ENCODE peak calls at places on chromosome 17, in four cellular contexts. One of them, this sample, is unnamed.
A peak's percentile ranks its signal among the peaks of the same experiment; 100 is the strongest.

GRCh38 chr17:42866216-42866615 is 15.2 kb downstream of the AOC3 start:
- DNase-seq in H1: no peak
- DNase-seq in neuronal stem cell: no peak
- DNase-seq in H9: no peak
- DNase-seq in this sample: no peak

GRCh38 chr17:15432807-15433547 is 34.4 kb downstream of the CDRT4 start:
- DNase-seq in H1: no peak
- DNase-seq in neuronal stem cell: no peak
- DNase-seq in H9: no peak
- DNase-seq in this sample: peak; percentile 93

GRCh38 chr17:40615295-40615988 is 32.2 kb downstream of the SMARCE1 start:
- DNase-seq in H1: peak; percentile 77
- DNase-seq in neuronal stem cell: peak; percentile 18
- DNase-seq in H9: peak; percentile 90
- DNase-seq in this sample: peak; percentile 47

GRCh38 chr17:40068129-40068581 is 5.4 kb downstream of the THRA start:
- DNase-seq in H1: no peak
- DNase-seq in neuronal stem cell: no peak
- DNase-seq in H9: peak; percentile 24
- DNase-seq in this sample: no peak

GRCh38 chr17:73616120-73616872 is 27.9 kb downstream of the SDK2 start:
- DNase-seq in H1: no peak
- DNase-seq in neuronal stem cell: no peak
- DNase-seq in H9: no peak
- DNase-seq in this sample: no peak

GRCh38 chr17:68600881-68601564 is at the start of gene FAM20A:
- DNase-seq in H1: peak; percentile 67
- DNase-seq in neuronal stem cell: no peak
- DNase-seq in H9: peak; percentile 68
- DNase-seq in this sample: no peak

GRCh38 chr17:13351046-13351445 is 250.7 kb downstream of the HS3ST3A1 start:
- DNase-seq in H1: no peak
- DNase-seq in neuronal stem cell: no peak
- DNase-seq in H9: no peak
- DNase-seq in this sample: peak; percentile 69

GRCh38 chr17:65104541-65104940 is 32.6 kb upstream of the RGS9 start:
- DNase-seq in H1: no peak
- DNase-seq in neuronal stem cell: no peak
- DNase-seq in H9: no peak
- DNase-seq in this sample: no peak

GRCh38 chr17:63785556-63785955 is 11.6 kb downstream of the DDX42 start:
- DNase-seq in H1: no peak
- DNase-seq in neuronal stem cell: no peak
- DNase-seq in H9: no peak
- DNase-seq in this sample: peak; percentile 78

GRCh38 chr17:50793007-50793406 is 25.7 kb upstream of the ANKRD40CL start:
- DNase-seq in H1: no peak
- DNase-seq in neuronal stem cell: no peak
- DNase-seq in H9: no peak
- DNase-seq in this sample: no peak

GRCh38 chr17:51046527-51047384 is 73.9 kb downstream of the SPAG9 start:
- DNase-seq in H1: peak; percentile 75
- DNase-seq in neuronal stem cell: peak; percentile 97
- DNase-seq in H9: peak; percentile 93
- DNase-seq in this sample: peak; percentile 87

GRCh38 chr17:44442806-44443205 is 53.4 kb upstream of the ITGA2B start:
- DNase-seq in H1: no peak
- DNase-seq in neuronal stem cell: no peak
- DNase-seq in H9: no peak
- DNase-seq in this sample: no peak

GRCh38 chr17:64447526-64447925 is 1.4 kb upstream of the MILR1 start:
- DNase-seq in H1: no peak
- DNase-seq in neuronal stem cell: no peak
- DNase-seq in H9: no peak
- DNase-seq in this sample: no peak

GRCh38 chr17:62674363-62674739 is 46.9 kb downstream of the MRC2 start:
- DNase-seq in H1: no peak
- DNase-seq in neuronal stem cell: no peak
- DNase-seq in H9: no peak
- DNase-seq in this sample: no peak

GRCh38 chr17:40021471-40021961 is 6.3 kb downstream of the CSF3 start:
- DNase-seq in H1: no peak
- DNase-seq in neuronal stem cell: no peak
- DNase-seq in H9: no peak
- DNase-seq in this sample: peak; percentile 61

GRCh38 chr17:66437466-66438026 is 135.1 kb downstream of the PRKCA start:
- DNase-seq in H1: no peak
- DNase-seq in neuronal stem cell: no peak
- DNase-seq in H9: no peak
- DNase-seq in this sample: no peak

GRCh38 chr17:1104222-1104621 is 75.6 kb downstream of the ABR start:
- DNase-seq in H1: no peak
- DNase-seq in neuronal stem cell: no peak
- DNase-seq in H9: no peak
- DNase-seq in this sample: no peak

GRCh38 chr17:13403982-13404931 is 197.5 kb downstream of the HS3ST3A1 start:
- DNase-seq in H1: no peak
- DNase-seq in neuronal stem cell: no peak
- DNase-seq in H9: no peak
- DNase-seq in this sample: no peak

GRCh38 chr17:67289174-67289876 is 44.3 kb upstream of the HELZ start:
- DNase-seq in H1: no peak
- DNase-seq in neuronal stem cell: no peak
- DNase-seq in H9: peak; percentile 41
- DNase-seq in this sample: peak; percentile 55

GRCh38 chr17:67613961-67614360 is 103.8 kb upstream of the NOL11 start:
- DNase-seq in H1: no peak
- DNase-seq in neuronal stem cell: no peak
- DNase-seq in H9: no peak
- DNase-seq in this sample: no peak

GRCh38 chr17:57323391-57323790 is 67.1 kb downstream of the MSI2 start:
- DNase-seq in H1: no peak
- DNase-seq in neuronal stem cell: no peak
- DNase-seq in H9: no peak
- DNase-seq in this sample: no peak

GRCh38 chr17:78130439-78131101 is at the start of gene TMC8:
- DNase-seq in H1: no peak
- DNase-seq in neuronal stem cell: no peak
- DNase-seq in H9: peak; percentile 67
- DNase-seq in this sample: no peak

GRCh38 chr17:66191607-66192377 is at the start of gene CEP112:
- DNase-seq in H1: peak; percentile 97
- DNase-seq in neuronal stem cell: peak; percentile 91
- DNase-seq in H9: peak; percentile 97
- DNase-seq in this sample: peak; percentile 53

GRCh38 chr17:13520899-13521572 is 80.7 kb downstream of the HS3ST3A1 start:
- DNase-seq in H1: no peak
- DNase-seq in neuronal stem cell: no peak
- DNase-seq in H9: no peak
- DNase-seq in this sample: peak; percentile 89

GRCh38 chr17:16013943-16014407 is 14.4 kb downstream of the TTC19 start:
- DNase-seq in H1: no peak
- DNase-seq in neuronal stem cell: no peak
- DNase-seq in H9: no peak
- DNase-seq in this sample: peak; percentile 91

GRCh38 chr17:45841883-45842525 is 2.7 kb upstream of the SPPL2C start:
- DNase-seq in H1: no peak
- DNase-seq in neuronal stem cell: no peak
- DNase-seq in H9: no peak
- DNase-seq in this sample: no peak

GRCh38 chr17:61218438-61218837 is 181.2 kb upstream of the TBX2 start:
- DNase-seq in H1: no peak
- DNase-seq in neuronal stem cell: no peak
- DNase-seq in H9: no peak
- DNase-seq in this sample: peak; percentile 86

GRCh38 chr17:45580914-45581313 is 90.4 kb upstream of the PLEKHM1 start:
- DNase-seq in H1: no peak
- DNase-seq in neuronal stem cell: no peak
- DNase-seq in H9: no peak
- DNase-seq in this sample: no peak

GRCh38 chr17:20121359-20122235 is 112.4 kb downstream of the SPECC1 start:
- DNase-seq in H1: peak; percentile 89
- DNase-seq in neuronal stem cell: peak; percentile 71
- DNase-seq in H9: peak; percentile 85
- DNase-seq in this sample: peak; percentile 62

GRCh38 chr17:65362826-65363225 is 198.6 kb downstream of the AXIN2 start:
- DNase-seq in H1: no peak
- DNase-seq in neuronal stem cell: no peak
- DNase-seq in H9: no peak
- DNase-seq in this sample: peak; percentile 17

GRCh38 chr17:39627717-39628516 is 1.2 kb downstream of the PPP1R1B start:
- DNase-seq in H1: no peak
- DNase-seq in neuronal stem cell: no peak
- DNase-seq in H9: no peak
- DNase-seq in this sample: no peak

GRCh38 chr17:81941484-81942166 is 4.5 kb upstream of the PYCR1 start:
- DNase-seq in H1: no peak
- DNase-seq in neuronal stem cell: no peak
- DNase-seq in H9: peak; percentile 66
- DNase-seq in this sample: no peak

GRCh38 chr17:30477758-30478115 is 529 bp downstream of the GOSR1 start:
- DNase-seq in H1: no peak
- DNase-seq in neuronal stem cell: no peak
- DNase-seq in H9: no peak
- DNase-seq in this sample: peak; percentile 19

GRCh38 chr17:74296548-74296936 is 22.5 kb downstream of the DNAI2 start:
- DNase-seq in H1: peak; percentile 58
- DNase-seq in neuronal stem cell: peak; percentile 47
- DNase-seq in H9: peak; percentile 76
- DNase-seq in this sample: peak; percentile 38

GRCh38 chr17:39069114-39069756 is 82.2 kb downstream of the PLXDC1 start:
- DNase-seq in H1: no peak
- DNase-seq in neuronal stem cell: peak; percentile 38
- DNase-seq in H9: peak; percentile 59
- DNase-seq in this sample: peak; percentile 54

DNA sequence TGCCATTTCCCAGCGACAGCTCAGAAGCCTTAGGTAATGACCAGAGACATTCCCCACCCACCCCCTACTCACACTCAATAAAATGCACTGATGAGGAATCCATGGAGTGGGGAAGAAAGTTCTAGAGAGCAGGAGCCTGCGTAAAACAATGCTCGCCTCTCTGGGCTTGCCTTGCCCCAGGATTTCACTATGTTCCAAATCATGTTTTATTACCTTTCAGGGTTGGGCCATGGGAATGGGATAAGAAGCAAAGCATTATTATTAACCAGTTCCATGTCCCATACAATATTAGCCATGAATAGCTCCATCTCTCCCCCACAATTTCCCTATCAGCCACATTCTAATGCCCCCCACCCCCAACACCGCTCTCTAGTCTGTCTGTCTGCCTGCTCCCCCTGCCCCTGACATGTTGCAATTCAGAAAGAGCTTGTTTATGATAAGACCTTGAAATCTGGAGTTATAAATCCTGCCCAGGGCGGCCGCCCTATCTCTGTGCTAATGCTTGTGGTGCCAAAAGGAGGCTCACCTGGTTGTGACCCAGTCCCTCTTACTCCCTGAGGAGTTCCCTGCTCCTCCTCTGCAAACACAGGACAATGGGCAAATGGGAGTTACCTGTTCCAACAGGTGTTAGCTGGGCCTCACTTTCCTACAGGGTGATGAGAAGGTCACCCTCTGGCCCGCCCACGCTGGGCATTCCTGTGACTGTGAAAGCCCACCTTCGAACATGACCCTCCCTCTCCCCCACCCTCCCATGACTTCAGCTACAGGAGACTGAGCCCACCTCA is 28.0 kb upstream of the DDX52 start:
- DNase-seq in H1: no peak
- DNase-seq in neuronal stem cell: no peak
- DNase-seq in H9: no peak
- DNase-seq in this sample: no peak
- H2AK5ac ChIP-seq in H1: no peak overlapping the region
- H2AK5ac ChIP-seq in neuronal stem cell: no peak overlapping the region
- H2AK5ac ChIP-seq in H9: no peak overlapping the region
- H2AK5ac ChIP-seq in this sample: peak overlapping the region; percentile 92

DNA sequence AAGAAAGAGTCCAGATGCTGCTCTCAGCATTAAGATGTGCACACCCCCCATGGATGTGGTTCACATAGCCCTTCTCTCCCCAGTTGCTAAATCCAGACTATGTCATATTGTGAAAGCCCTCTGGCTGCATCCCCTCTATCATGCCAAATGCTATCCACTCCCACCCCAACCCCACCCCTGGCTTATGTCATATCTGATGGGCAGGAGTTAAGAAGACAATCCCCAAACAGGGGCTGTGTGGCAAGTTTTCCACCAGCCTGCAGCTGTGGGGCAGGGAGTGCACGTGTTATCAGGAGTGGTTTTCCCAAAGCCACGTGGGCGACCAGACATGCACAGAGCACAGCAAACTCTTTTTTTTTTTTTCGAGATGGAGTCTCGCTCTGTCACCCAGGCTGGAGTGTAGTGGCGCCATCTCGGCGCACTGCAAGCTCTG is 10.0 kb downstream of the FAM117A start:
- DNase-seq in H1: no peak
- DNase-seq in neuronal stem cell: no peak
- DNase-seq in H9: no peak
- DNase-seq in this sample: no peak
- H3K9ac ChIP-seq in H1: no peak overlapping the region
- H3K9ac ChIP-seq in neuronal stem cell: no peak overlapping the region
- H3K9ac ChIP-seq in H9: no peak overlapping the region
- H3K9ac ChIP-seq in this sample: no peak overlapping the region

GRCh38 chr17:10130263-10130662 is 68.1 kb downstream of the GAS7 start:
- DNase-seq in H1: no peak
- DNase-seq in neuronal stem cell: no peak
- DNase-seq in H9: no peak
- DNase-seq in this sample: peak; percentile 44
- H3K14ac ChIP-seq in H1: no peak overlapping the region
- H3K14ac ChIP-seq in neuronal stem cell: no peak overlapping the region
- H3K14ac ChIP-seq in H9: no peak overlapping the region
- H3K14ac ChIP-seq in this sample: peak overlapping the region; percentile 40

DNA sequence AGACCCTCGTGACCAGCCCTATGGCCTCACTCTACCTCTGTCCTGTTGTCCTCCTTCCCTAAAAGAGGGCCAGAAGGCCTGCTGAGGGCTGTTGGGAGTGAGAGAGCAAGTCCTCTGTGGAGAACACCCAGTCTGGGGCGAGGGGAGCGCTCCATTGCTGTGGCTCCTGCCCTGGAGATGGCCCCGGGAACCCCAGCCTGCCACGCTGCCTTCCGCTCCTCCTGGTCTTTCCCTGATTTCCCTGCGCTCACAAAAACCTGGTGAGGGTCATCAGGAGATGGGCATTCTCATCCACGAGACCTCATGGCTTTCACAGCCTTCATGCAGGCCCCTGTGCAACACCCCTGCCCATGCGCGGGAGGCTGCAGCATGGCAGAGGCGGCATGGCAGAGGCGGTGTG is 21.2 kb downstream of the DRC3 start:
- DNase-seq in H1: no peak
- DNase-seq in neuronal stem cell: no peak
- DNase-seq in H9: no peak
- DNase-seq in this sample: no peak
- H2AK5ac ChIP-seq in H1: no peak overlapping the region
- H2AK5ac ChIP-seq in neuronal stem cell: peak overlapping the region; percentile 69
- H2AK5ac ChIP-seq in H9: no peak overlapping the region
- H2AK5ac ChIP-seq in this sample: no peak overlapping the region

GRCh38 chr17:3985800-3986199 is 21.6 kb upstream of the ATP2A3 start:
- DNase-seq in H1: no peak
- DNase-seq in neuronal stem cell: no peak
- DNase-seq in H9: no peak
- DNase-seq in this sample: no peak
- H3K9ac ChIP-seq in H1: no peak overlapping the region
- H3K9ac ChIP-seq in neuronal stem cell: no peak overlapping the region
- H3K9ac ChIP-seq in H9: no peak overlapping the region
- H3K9ac ChIP-seq in this sample: no peak overlapping the region

GRCh38 chr17:76792348-76792747 is 54.4 kb downstream of the MFSD11 start:
- DNase-seq in H1: no peak
- DNase-seq in neuronal stem cell: no peak
- DNase-seq in H9: no peak
- DNase-seq in this sample: no peak
- H3K14ac ChIP-seq in H1: no peak overlapping the region
- H3K14ac ChIP-seq in neuronal stem cell: no peak overlapping the region
- H3K14ac ChIP-seq in H9: no peak overlapping the region
- H3K14ac ChIP-seq in this sample: no peak overlapping the region

This sample was measured in IMR-90.